ENCODE peak calls at places on chromosomes 12 and 14, in six cellular contexts. K, Y, G, J, P and W are unnamed samples.

GRCh38 chr12:10143205-10143604 is 13.2 kb upstream of the CLEC7A start:
- DNase-seq in P (no peak), K (no peak), G (no peak), Y (no peak), J (peak; percentile 11), W (no peak)

GRCh38 chr12:4307593-4308333 is 13.2 kb upstream of the TIGAR start:
- DNase-seq in G (no peak), K (peak; percentile 83), Y (peak; percentile 36), J (peak; percentile 66), P (no peak), W (peak; percentile 61)

GRCh38 chr12:53071591-53072551 is 7.3 kb downstream of the SPRYD3 start:
- DNase-seq in Y (no peak), P (no peak), K (no peak), G (no peak), J (peak; percentile 86), W (peak; percentile 87)

GRCh38 chr12:131586761-131587160 is 124.1 kb upstream of the SFSWAP start:
- DNase-seq in P (no peak), J (no peak), Y (no peak), K (no peak), G (no peak), W (no peak)

GRCh38 chr12:45644521-45644920 is 85.0 kb upstream of the ARID2 start:
- DNase-seq in K (peak; percentile 38), G (no peak), Y (no peak), J (peak; percentile 55), P (no peak), W (no peak)

GRCh38 chr12:124862768-124863408 is 776 bp downstream of the SCARB1 start:
- DNase-seq in P (no peak), K (peak; percentile 47), Y (peak; percentile 58), G (no peak), J (no peak), W (no peak)

GRCh38 chr12:7054925-7055324 is 5.6 kb upstream of the C1S start:
- DNase-seq in P (no peak), K (no peak), G (no peak), J (no peak), Y (no peak), W (no peak)

GRCh38 chr14:50061664-50062437 is 54.5 kb downstream of the VCPKMT start:
- DNase-seq in K (peak; percentile 63), G (peak; percentile 77), Y (no peak), P (peak; percentile 84), J (peak; percentile 16), W (no peak)

GRCh38 chr14:21049263-21049662 is 7.1 kb downstream of the RNASE7 start:
- DNase-seq in K (no peak), G (no peak), J (peak; percentile 62), P (no peak), Y (no peak), W (no peak)

GRCh38 chr12:22014041-22014782 is 31.8 kb upstream of the CMAS start:
- DNase-seq in Y (no peak), P (no peak), J (no peak), K (no peak), G (no peak), W (no peak)

GRCh38 chr14:80764496-80764895 is 177.0 kb downstream of the CEP128 start:
- DNase-seq in K (peak; percentile 17), J (no peak), P (no peak), Y (no peak), G (no peak), W (no peak)

GRCh38 chr14:91957876-91958313 is 10.4 kb upstream of the FBLN5 start:
- DNase-seq in G (no peak), P (no peak), J (no peak), K (no peak), Y (no peak), W (no peak)

GRCh38 chr12:114508529-114509129 is 102.7 kb upstream of the TBX5 start:
- DNase-seq in J (peak; percentile 79), P (peak; percentile 34), K (peak; percentile 75), Y (peak; percentile 64), G (peak; percentile 35), W (peak; percentile 45)

GRCh38 chr12:20366776-20367409 is 1.4 kb upstream of the PDE3A start:
- DNase-seq in J (no peak), G (no peak), K (no peak), P (no peak), Y (no peak), W (no peak)

GRCh38 chr12:67014642-67015041 is 254.5 kb upstream of the CAND1 start:
- DNase-seq in J (no peak), K (no peak), Y (no peak), P (no peak), G (no peak), W (no peak)

GRCh38 chr12:92857818-92858217 is 71.3 kb downstream of the EEA1 start:
- DNase-seq in Y (no peak), P (no peak), G (no peak), J (no peak), K (no peak), W (no peak)

GRCh38 chr12:43896496-43896895 is 60.6 kb downstream of the TMEM117 start:
- DNase-seq in J (no peak), P (no peak), G (no peak), K (no peak), Y (no peak), W (no peak)

GRCh38 chr14:92953526-92953925 is 30.6 kb downstream of the CHGA start:
- DNase-seq in P (no peak), K (no peak), Y (no peak), G (no peak), J (no peak), W (no peak)

GRCh38 chr14:100602621-100603020 is 15.4 kb upstream of the BEGAIN start:
- DNase-seq in J (no peak), P (no peak), K (no peak), G (no peak), Y (no peak), W (no peak)

GRCh38 chr14:32312010-32312331 is 17.1 kb upstream of the AKAP6 start:
- DNase-seq in P (no peak), Y (no peak), G (no peak), J (no peak), K (no peak), W (no peak)

GRCh38 chr14:57692671-57693070 is 173.2 kb downstream of the SLC35F4 start:
- DNase-seq in J (peak; percentile 82), G (no peak), P (no peak), Y (no peak), K (peak; percentile 94), W (no peak)

GRCh38 chr14:101361451-101362433 is 199.6 kb upstream of the DIO3 start:
- DNase-seq in J (no peak), G (no peak), Y (no peak), P (no peak), K (no peak), W (no peak)

GRCh38 chr12:82412246-82412645 is 53.9 kb downstream of the METTL25 start:
- DNase-seq in J (no peak), G (no peak), K (peak; percentile 51), P (no peak), Y (no peak), W (no peak)

GRCh38 chr14:53183611-53184010 is 30.5 kb upstream of the DDHD1 start:
- DNase-seq in P (no peak), J (peak; percentile 9), G (no peak), Y (no peak), K (no peak), W (no peak)

GRCh38 chr12:93002278-93003054 is 73.4 kb upstream of the EEA1 start:
- DNase-seq in J (peak; percentile 99), K (peak; percentile 27), P (no peak), Y (no peak), G (no peak), W (no peak)

GRCh38 chr12:524167-524951 is 64.6 kb downstream of the B4GALNT3 start:
- DNase-seq in Y (no peak), K (peak; percentile 35), P (no peak), J (no peak), G (no peak), W (no peak)

GRCh38 chr14:77265187-77265515 is 5.9 kb downstream of the NGB start:
- DNase-seq in J (no peak), K (no peak), P (no peak), G (no peak), Y (no peak), W (no peak)

GRCh38 chr12:75631809-75632208 is 120.4 kb upstream of the KRR1 start:
- DNase-seq in Y (no peak), J (no peak), P (no peak), G (no peak), K (no peak), W (no peak)

GRCh38 chr12:39127401-39127800 is 222.0 kb upstream of the CPNE8 start:
- DNase-seq in G (no peak), P (no peak), K (peak; percentile 91), J (peak; percentile 20), Y (no peak), W (no peak)

GRCh38 chr12:68932123-68932700 is 759 bp downstream of the CPM start:
- DNase-seq in J (no peak), P (no peak), Y (no peak), K (peak; percentile 8), G (peak; percentile 6), W (no peak)

GRCh38 chr14:92644166-92644565 is 104.3 kb downstream of the LGMN start:
- DNase-seq in K (peak; percentile 94), G (no peak), Y (no peak), J (peak; percentile 42), P (no peak), W (no peak)

GRCh38 chr12:131002271-131002670 is 48.6 kb downstream of the ADGRD1 start:
- DNase-seq in P (no peak), Y (no peak), K (no peak), J (no peak), G (no peak), W (no peak)

GRCh38 chr12:124764451-124764850 is 99.2 kb downstream of the SCARB1 start:
- DNase-seq in J (peak; percentile 88), P (peak; percentile 44), Y (no peak), K (peak; percentile 86), G (no peak), W (peak; percentile 61)

GRCh38 chr12:108689314-108690190 is 41.8 kb downstream of the CORO1C start:
- DNase-seq in P (no peak), K (no peak), J (peak; percentile 59), Y (peak; percentile 36), G (peak; percentile 47), W (no peak)

GRCh38 chr14:26170885-26171284 is 426.9 kb downstream of the NOVA1 start:
- DNase-seq in P (no peak), J (no peak), K (no peak), G (no peak), Y (no peak), W (no peak)

GRCh38 chr14:88750413-88750812 is 42.3 kb downstream of the EML5 start:
- DNase-seq in G (no peak), K (no peak), J (no peak), Y (no peak), P (no peak), W (no peak)

GRCh38 chr12:34393821-34394150 is 371.5 kb downstream of the ALG10 start:
- DNase-seq in P (no peak), Y (no peak), G (no peak), K (no peak), J (no peak), W (peak; percentile 5)

GRCh38 chr12:81381951-81382350 is 304.1 kb downstream of the ACSS3 start:
- DNase-seq in J (no peak), G (no peak), K (no peak), Y (no peak), P (no peak), W (no peak)

GRCh38 chr12:26239508-26240328 is 44.3 kb downstream of the SSPN start:
- DNase-seq in G (no peak), K (peak; percentile 99), J (peak; percentile 99), Y (peak; percentile 59), P (no peak), W (peak; percentile 66)